ENCODE peak calls at places on chromosomes 7 and 10, in seven cellular contexts. S is neuronal stem cell, Q is H9, C is H1, H is IMR-90, T is mesenchymal stem cell, V is mesendoderm. A is an unnamed sample.

GRCh38 chr10:126673565-126673964 is 3.1 kb upstream of the C10orf90 start:
- DNase-seq in S (no peak), H (no peak), Q (no peak), T (no peak), V (no peak), C (no peak), A (no peak)

GRCh38 chr7:47464266-47464665 is 117.6 kb downstream of the TNS3 start:
- DNase-seq in C (no peak), V (no peak), S (no peak), T (no peak), H (no peak), Q (no peak), A (no peak)

GRCh38 chr7:149370790-149371189 is 90.1 kb downstream of the ZNF777 start:
- DNase-seq in Q (no peak), C (no peak), T (no peak), V (no peak), H (no peak), S (no peak), A (no peak)

GRCh38 chr10:71848325-71849277 is 2.5 kb downstream of the PSAP start:
- DNase-seq in Q (no peak), H (peak), S (no peak), C (no peak), T (no peak), V (no peak), A (no peak)

GRCh38 chr10:110919971-110920881 is 822 bp downstream of the SHOC2 start:
- DNase-seq in H (peak), T (peak), V (peak), C (peak), Q (peak), S (peak), A (peak)

GRCh38 chr10:12727832-12728215 is 273.7 kb downstream of the CCDC3 start:
- DNase-seq in H (no peak), C (no peak), Q (no peak), V (no peak), S (no peak), T (peak), A (no peak)

GRCh38 chr10:103584216-103585010 is 90.9 kb downstream of the NEURL1 start:
- DNase-seq in Q (no peak), H (no peak), S (no peak), C (no peak), T (no peak), V (no peak), A (no peak)

GRCh38 chr7:45176091-45176490 is 18.5 kb downstream of the RAMP3 start:
- DNase-seq in V (no peak), C (no peak), T (no peak), H (no peak), Q (no peak), S (no peak), A (no peak)

GRCh38 chr10:28668363-28669226 is 8.7 kb upstream of the BAMBI start:
- DNase-seq in T (peak), S (no peak), V (peak), Q (peak), C (peak), H (no peak), A (peak)

GRCh38 chr10:10865303-10865702 is 152.4 kb upstream of the CELF2 start:
- DNase-seq in C (no peak), Q (no peak), S (no peak), T (no peak), H (peak), V (no peak), A (no peak)

GRCh38 chr10:29256531-29256930 is 32.3 kb upstream of the LYZL1 start:
- DNase-seq in V (no peak), S (no peak), Q (no peak), H (no peak), C (no peak), T (peak), A (peak)

GRCh38 chr10:81876253-81876731 is 1.3 kb downstream of the NRG3 start:
- DNase-seq in V (peak), Q (peak), H (no peak), S (peak), C (peak), T (no peak), A (no peak)

GRCh38 chr7:69436944-69437343 is 161.3 kb upstream of the AUTS2 start:
- DNase-seq in S (no peak), Q (no peak), H (no peak), C (no peak), V (no peak), T (peak), A (peak)

GRCh38 chr7:131555565-131556054 is 818 bp downstream of the PODXL start:
- DNase-seq in V (no peak), Q (no peak), T (no peak), S (no peak), H (no peak), C (no peak), A (no peak)

GRCh38 chr10:5958680-5959079 is 18.7 kb downstream of the IL15RA start:
- DNase-seq in T (no peak), S (no peak), C (no peak), V (no peak), H (peak), Q (no peak), A (peak)

GRCh38 chr7:110001254-110001938 is 1089.5 kb upstream of the LRRN3 start:
- DNase-seq in H (no peak), T (no peak), V (no peak), S (no peak), Q (no peak), C (no peak), A (no peak)

GRCh38 chr7:88314092-88314491 is 7.4 kb upstream of the STEAP4 start:
- DNase-seq in S (no peak), Q (no peak), V (no peak), H (no peak), C (no peak), T (no peak), A (no peak)

GRCh38 chr7:130369110-130369711 is 11.1 kb upstream of the CPA1 start:
- DNase-seq in S (no peak), V (peak), H (peak), Q (no peak), T (peak), C (no peak), A (no peak)

GRCh38 chr10:69089638-69090599 is 2.0 kb downstream of the SRGN start:
- DNase-seq in T (no peak), C (no peak), H (peak), Q (no peak), S (no peak), V (no peak), A (peak)

GRCh38 chr10:70478191-70479160 is at the start of gene PALD1:
- DNase-seq in T (peak), H (no peak), S (peak), Q (peak), C (peak), V (peak), A (no peak)

GRCh38 chr7:11969627-11970026 is 137.6 kb upstream of the THSD7A start:
- DNase-seq in C (no peak), S (no peak), V (peak), Q (no peak), H (no peak), T (no peak), A (no peak)

GRCh38 chr7:79182283-79182682 is 271.2 kb downstream of the MAGI2 start:
- DNase-seq in T (no peak), S (no peak), V (no peak), Q (no peak), C (no peak), H (peak), A (no peak)

GRCh38 chr10:125115409-125115808 is 45.0 kb downstream of the CTBP2 start:
- DNase-seq in Q (no peak), C (no peak), H (no peak), S (no peak), T (no peak), V (no peak), A (no peak)

GRCh38 chr10:53223846-53224245 is 451.3 kb upstream of the MBL2 start:
- DNase-seq in Q (peak), H (no peak), S (peak), V (peak), C (no peak), T (no peak), A (no peak)

GRCh38 chr7:50405246-50405645 is 44.9 kb downstream of the FIGNL1 start:
- DNase-seq in S (no peak), V (no peak), T (no peak), C (no peak), H (no peak), Q (no peak), A (no peak)

GRCh38 chr7:6606866-6607583 is 8.4 kb upstream of the ZNF853 start:
- DNase-seq in V (no peak), T (no peak), H (no peak), Q (no peak), C (no peak), S (no peak), A (no peak)

GRCh38 chr10:48614481-48615383 is 9.9 kb upstream of the ARHGAP22 start:
- DNase-seq in T (peak), H (peak), Q (no peak), V (peak), S (no peak), C (peak), A (peak)

GRCh38 chr7:135165862-135166261 is 4.6 kb downstream of the CYREN start:
- DNase-seq in C (no peak), V (no peak), T (no peak), S (no peak), H (no peak), Q (no peak), A (no peak)

GRCh38 chr7:108093341-108093740 is 36.8 kb downstream of the LAMB4 start:
- DNase-seq in T (no peak), C (no peak), V (no peak), S (no peak), H (no peak), Q (no peak), A (no peak)

GRCh38 chr7:137325927-137326326 is 17.6 kb downstream of the PTN start:
- DNase-seq in Q (no peak), V (no peak), S (no peak), H (no peak), C (no peak), T (no peak), A (no peak)

GRCh38 chr10:78784454-78785414 is 284.0 kb upstream of the ZMIZ1 start:
- DNase-seq in H (no peak), C (no peak), T (no peak), Q (no peak), S (no peak), V (no peak), A (no peak)

GRCh38 chr10:129971381-129972144 is 7.5 kb upstream of the EBF3 start:
- DNase-seq in H (peak), V (peak), C (peak), S (peak), Q (peak), T (peak), A (peak)

GRCh38 chr7:139602143-139602722 is 78.7 kb downstream of the CLEC2L start:
- DNase-seq in C (no peak), Q (no peak), H (peak), S (peak), V (peak), T (peak), A (peak)

GRCh38 chr7:135512135-135512887 is 2.4 kb upstream of the CNOT4 start:
- DNase-seq in H (peak), S (peak), C (no peak), Q (no peak), T (peak), V (peak), A (peak)

GRCh38 chr10:73730153-73730906 is 13.8 kb upstream of the SEC24C start:
- DNase-seq in H (peak), S (peak), C (peak), V (peak), Q (peak), T (peak), A (peak)

GRCh38 chr10:116286801-116287200 is 13.8 kb upstream of the GFRA1 start:
- DNase-seq in V (no peak), S (no peak), C (no peak), T (no peak), H (no peak), Q (no peak), A (no peak)

GRCh38 chr10:122490786-122491680 is 29.7 kb downstream of the HTRA1 start:
- DNase-seq in S (no peak), H (no peak), V (no peak), C (no peak), Q (no peak), T (no peak), A (no peak)

GRCh38 chr7:44386139-44386913 is 60.9 kb upstream of the CAMK2B start:
- DNase-seq in T (no peak), V (no peak), S (no peak), H (peak), Q (peak), C (peak), A (no peak)

GRCh38 chr7:92623544-92623943 is 33.4 kb upstream of the FAM133B start:
- DNase-seq in H (no peak), T (no peak), V (no peak), C (no peak), Q (no peak), S (no peak), A (no peak)

GRCh38 chr10:54368984-54369383 is 432.0 kb downstream of the PCDH15 start:
- DNase-seq in C (no peak), V (peak), H (no peak), S (no peak), T (no peak), Q (no peak), A (no peak)

DNA sequence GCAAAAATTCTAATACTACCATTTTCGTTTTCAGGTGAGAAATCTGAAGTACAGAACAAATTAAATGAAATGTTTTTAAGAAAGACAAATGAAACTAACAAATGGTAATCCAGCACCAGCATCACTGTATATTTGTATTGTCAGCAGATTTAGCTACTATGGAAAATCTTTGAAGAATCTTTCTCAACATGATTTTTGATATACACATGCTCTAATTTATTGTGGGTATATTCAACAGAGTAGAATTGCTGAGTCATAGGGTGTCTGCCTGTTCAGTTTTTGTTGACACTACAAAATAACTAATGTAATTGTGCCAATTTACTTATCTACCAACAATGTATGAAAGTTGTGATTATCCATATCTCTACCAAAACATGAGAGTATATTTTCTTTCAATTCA is 437.6 kb downstream of the PCDH15 start:
- DNase-seq in S (no peak), C (no peak), H (no peak), T (no peak), V (no peak), Q (no peak), A (no peak)
- H2BK120ac ChIP-seq in S (no peak), C (no peak), H (no peak), T (no peak), V (no peak), Q (no peak), A (no peak)

GRCh38 chr7:142528608-142529408 is 220.5 kb upstream of the PRSS1 start:
- DNase-seq in S (no peak), Q (no peak), V (peak), T (no peak), C (no peak), H (no peak), A (no peak)
- H2BK120ac ChIP-seq in S (no peak), Q (no peak), V (no peak), T (no peak), C (no peak), H (no peak), A (no peak)

DNA sequence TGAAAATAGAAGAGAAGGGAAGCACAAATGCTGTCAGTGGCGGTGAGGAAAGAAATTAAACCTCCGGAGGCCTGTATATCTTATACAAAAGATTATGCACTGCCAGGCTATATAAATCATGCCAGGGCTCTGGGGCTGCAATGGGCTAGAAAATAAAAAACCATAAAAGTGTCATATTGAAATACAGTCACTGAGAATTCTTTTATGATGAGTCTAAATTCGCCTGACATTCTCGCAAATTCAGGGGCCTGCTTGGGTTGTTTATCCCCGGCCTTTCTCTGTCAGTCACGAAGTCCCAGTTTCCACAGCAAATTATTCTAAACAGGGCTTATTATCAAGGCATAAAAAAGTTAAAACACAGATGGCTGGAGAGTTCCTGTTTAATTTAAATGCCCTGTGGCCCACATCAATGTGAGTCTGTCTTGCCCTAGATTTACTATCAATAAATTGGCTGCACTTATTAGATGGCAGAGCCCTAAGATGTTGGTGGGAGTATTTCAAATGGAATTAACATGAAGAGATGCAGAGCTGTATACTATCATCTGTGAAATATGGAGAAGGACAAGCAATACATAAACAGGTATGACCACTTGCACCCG is 193.9 kb downstream of the SNX10 start:
- DNase-seq in T (peak), V (no peak), S (no peak), H (no peak), C (no peak), Q (no peak), A (no peak)
- H2BK120ac ChIP-seq in T (no peak), V (no peak), S (no peak), H (no peak), C (no peak), Q (no peak), A (no peak)

GRCh38 chr7:1050956-1051690 is 6.8 kb downstream of the GPR146 start:
- DNase-seq in T (no peak), C (no peak), S (no peak), H (no peak), Q (no peak), V (no peak), A (no peak)

GRCh38 chr7:1052031-1052818 is 7.9 kb downstream of the GPR146 start:
- DNase-seq in T (no peak), C (no peak), S (no peak), H (no peak), Q (no peak), V (no peak), A (no peak)

GRCh38 chr7:1054438-1055083 is 10.2 kb downstream of the GPR146 start:
- DNase-seq in H (no peak), C (no peak), S (no peak), Q (no peak), T (no peak), V (no peak), A (peak)

GRCh38 chr7:1053816-1054370 is 9.5 kb downstream of the GPR146 start:
- DNase-seq in S (no peak), C (no peak), Q (no peak), V (no peak), T (no peak), H (no peak), A (no peak)

DNA sequence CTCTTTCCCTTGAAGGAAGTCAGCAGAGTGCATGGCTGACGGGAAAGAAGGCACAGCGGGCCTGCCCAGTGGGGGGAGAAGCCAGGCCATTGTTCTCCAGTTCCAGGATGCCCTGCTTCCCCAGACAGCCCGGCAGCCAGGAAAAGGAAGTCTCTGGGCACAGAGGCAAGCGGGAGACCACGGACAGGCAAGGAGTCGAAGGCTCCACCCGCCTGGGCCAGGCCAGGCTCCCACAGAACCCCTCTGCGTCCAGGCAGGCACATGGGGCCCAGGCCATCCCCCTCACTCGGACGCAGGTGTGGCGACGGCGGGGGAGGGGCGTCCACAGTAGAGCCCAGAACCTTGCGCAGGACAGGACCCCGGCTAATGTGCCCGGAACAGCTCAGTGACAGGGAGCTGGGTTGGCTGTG is 8.7 kb downstream of the GPR146 start:
- DNase-seq in H (no peak), V (peak), S (no peak), T (no peak), Q (peak), C (peak), A (no peak)
- H2BK120ac ChIP-seq in H (no peak), V (no peak), S (no peak), T (no peak), Q (no peak), C (no peak), A (peak)

DNA sequence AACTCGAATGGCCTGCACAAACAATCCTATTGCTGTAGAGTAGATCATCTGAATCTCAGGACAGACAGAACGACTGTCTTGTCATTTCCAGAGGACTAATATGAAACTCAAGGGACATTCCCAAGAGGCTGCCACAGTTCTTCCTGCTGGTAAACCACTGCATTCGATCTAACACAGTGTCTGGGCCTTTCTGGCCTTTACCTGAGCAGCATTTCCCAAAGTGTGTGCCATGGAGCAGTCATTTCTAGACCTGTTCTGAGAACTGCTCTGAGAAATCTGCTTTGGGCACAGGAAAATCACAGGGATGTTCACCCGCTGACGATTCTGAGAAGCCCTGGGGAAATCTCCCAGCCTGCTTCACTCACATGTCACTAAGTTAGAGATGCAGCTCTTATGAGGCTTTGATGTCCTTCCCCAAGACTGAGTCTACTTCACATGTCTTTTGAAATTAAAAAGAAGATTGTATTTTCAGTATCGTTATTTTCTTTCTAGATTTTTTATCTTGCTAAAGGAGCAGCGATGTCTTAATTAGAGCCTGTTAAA is 18.4 kb downstream of the GPNMB start:
- DNase-seq in H (no peak), T (no peak), V (no peak), S (no peak), C (no peak), Q (no peak), A (no peak)
- H2BK120ac ChIP-seq in H (no peak), T (no peak), V (no peak), S (no peak), C (no peak), Q (no peak), A (no peak)

GRCh38 chr7:72438491-72438890 is 26.4 kb upstream of the CALN1 start:
- DNase-seq in T (no peak), S (no peak), H (no peak), V (no peak), C (no peak), Q (no peak), A (no peak)
- H2BK120ac ChIP-seq in T (no peak), S (no peak), H (no peak), V (no peak), C (no peak), Q (no peak), A (no peak)

DNA sequence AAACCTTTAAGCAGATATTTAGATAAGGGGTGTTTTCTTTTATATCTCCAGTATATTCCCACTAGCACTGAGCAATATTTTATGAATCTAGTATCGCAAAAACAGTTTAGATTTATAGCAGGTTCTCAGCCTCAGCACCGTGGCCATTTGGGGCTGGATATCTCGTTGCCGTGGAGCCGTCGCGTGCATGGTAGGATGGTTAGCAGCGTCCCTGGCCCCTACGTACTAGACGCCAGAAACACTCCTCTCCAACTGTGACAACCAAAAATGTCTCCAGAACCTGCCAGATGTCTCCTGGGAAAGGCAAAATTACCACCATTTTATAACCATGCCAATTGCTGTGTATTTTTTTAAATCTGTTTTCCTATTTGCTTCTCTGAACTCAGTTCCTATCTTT is 172.9 kb downstream of the CACNB2 start:
- DNase-seq in V (no peak), C (no peak), T (no peak), S (no peak), Q (no peak), H (no peak), A (no peak)
- H2BK120ac ChIP-seq in V (no peak), C (no peak), T (no peak), S (no peak), Q (no peak), H (no peak), A (no peak)

GRCh38 chr10:22351131-22351703 is 5.9 kb downstream of the SPAG6 start:
- DNase-seq in T (no peak), H (no peak), C (no peak), V (no peak), Q (no peak), S (no peak), A (no peak)
- H2BK120ac ChIP-seq in T (no peak), H (no peak), C (no peak), V (no peak), Q (no peak), S (no peak), A (no peak)

GRCh38 chr10:33413093-33413442 is 78.6 kb upstream of the NRP1 start:
- DNase-seq in Q (no peak), H (no peak), S (no peak), V (no peak), C (no peak), T (no peak), A (no peak)
- H2BK120ac ChIP-seq in Q (no peak), H (peak), S (no peak), V (no peak), C (no peak), T (no peak), A (no peak)

A was measured in trophoblast cell.